ENCODE peak calls at places on chromosomes 13 and 19, in four cellular contexts. T is epithelial cell of esophagus, C is neural crest cell, K is fibroblast of mammary gland. R is an unnamed sample.

GRCh38 chr13:49664606-49665005 is 26.7 kb downstream of the EBPL start:
- DNase-seq in T (no peak), C (no peak), K (no peak), R (no peak)

GRCh38 chr19:10604460-10604980 is 17.4 kb upstream of the AP1M2 start:
- DNase-seq in T (no peak), C (no peak), K (no peak), R (peak; percentile 43)

GRCh38 chr19:1373534-1374249 is 10.0 kb upstream of the NDUFS7 start:
- DNase-seq in T (no peak), C (no peak), K (no peak), R (no peak)

GRCh38 chr19:51887522-51888498 is at the start of gene ZNF577:
- DNase-seq in T (peak; percentile 96), C (peak; percentile 83), K (peak; percentile 93), R (peak; percentile 73)

GRCh38 chr13:60001892-60002291 is 161.8 kb downstream of the DIAPH3 start:
- DNase-seq in T (peak; percentile 73), C (no peak), K (peak; percentile 26), R (no peak)

GRCh38 chr13:111661052-111661451 is 340.6 kb downstream of the TEX29 start:
- DNase-seq in T (no peak), C (no peak), K (no peak), R (no peak)

GRCh38 chr19:18434411-18435184 is 3.3 kb downstream of the ISYNA1 start:
- DNase-seq in T (no peak), C (no peak), K (no peak), R (no peak)

GRCh38 chr13:23552661-23553060 is 17.6 kb upstream of the TNFRSF19 start:
- DNase-seq in T (no peak), C (no peak), K (no peak), R (no peak)

GRCh38 chr13:71912524-71912923 is 45.5 kb upstream of the DACH1 start:
- DNase-seq in T (no peak), C (no peak), K (no peak), R (no peak)

GRCh38 chr19:10111405-10111811 is at the start of gene P2RY11:
- DNase-seq in T (no peak), C (no peak), K (no peak), R (no peak)

GRCh38 chr13:46679369-46680180 is 117.4 kb downstream of the ESD start:
- DNase-seq in T (no peak), C (no peak), K (peak; percentile 89), R (peak; percentile 64)

GRCh38 chr19:19059837-19060611 is 3.8 kb upstream of the SLC25A42 start:
- DNase-seq in T (no peak), C (no peak), K (no peak), R (no peak)

GRCh38 chr13:25827986-25828385 is 223.8 kb downstream of the SHISA2 start:
- DNase-seq in T (no peak), C (no peak), K (no peak), R (no peak)

GRCh38 chr19:46932346-46932745 is 71.5 kb downstream of the ARHGAP35 start:
- DNase-seq in T (peak; percentile 68), C (no peak), K (no peak), R (no peak)

GRCh38 chr19:3554254-3555083 is 2.9 kb downstream of the MFSD12 start:
- DNase-seq in T (no peak), C (no peak), K (no peak), R (no peak)

GRCh38 chr19:3557461-3558248 is at the start of gene MFSD12:
- DNase-seq in T (peak; percentile 96), C (peak; percentile 93), K (peak; percentile 91), R (peak; percentile 97)

GRCh38 chr19:3556423-3556977 is 886 bp downstream of the MFSD12 start:
- DNase-seq in T (no peak), C (no peak), K (no peak), R (no peak)

GRCh38 chr19:3555653-3556422 is 1.5 kb downstream of the MFSD12 start:
- DNase-seq in T (no peak), C (no peak), K (no peak), R (no peak)

GRCh38 chr19:3556978-3557460 is 367 bp downstream of the MFSD12 start:
- DNase-seq in T (peak; percentile 66), C (no peak), K (no peak), R (peak; percentile 71)
- TF ChIP-seq CTCF in T (no peak), C (peak; percentile 18), K (no peak), R (peak; percentile 11)

DNA sequence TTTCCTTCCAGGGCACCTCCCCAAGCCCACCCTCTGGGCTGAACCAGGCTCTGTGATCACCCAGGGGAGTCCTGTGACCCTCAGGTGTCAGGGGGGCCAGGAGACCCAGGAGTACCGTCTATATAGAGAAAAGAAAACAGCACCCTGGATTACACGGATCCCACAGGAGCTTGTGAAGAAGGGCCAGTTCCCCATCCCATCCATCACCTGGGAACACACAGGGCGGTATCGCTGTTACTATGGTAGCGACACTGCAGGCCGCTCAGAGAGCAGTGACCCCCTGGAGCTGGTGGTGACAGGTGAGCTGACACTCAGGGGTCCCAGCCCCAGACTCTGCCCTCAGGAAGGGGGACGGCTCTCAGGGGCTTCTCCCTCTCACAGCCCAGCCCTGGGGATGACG is 1.2 kb downstream of the LILRB1 start:
- DNase-seq in T (no peak), C (no peak), K (no peak), R (no peak)
- TF ChIP-seq CTCF in T (no peak), C (no peak), K (no peak), R (no peak)

GRCh38 chr19:7381073-7381390 is 32.3 kb downstream of the ARHGEF18 start:
- DNase-seq in T (no peak), C (no peak), K (no peak), R (no peak)

GRCh38 chr19:7386308-7386707 is 37.6 kb downstream of the ARHGEF18 start:
- DNase-seq in T (peak; percentile 30), C (no peak), K (no peak), R (no peak)

GRCh38 chr19:7383284-7383683 is 34.5 kb downstream of the ARHGEF18 start:
- DNase-seq in T (no peak), C (no peak), K (no peak), R (no peak)

GRCh38 chr19:7385062-7385461 is 36.3 kb downstream of the ARHGEF18 start:
- DNase-seq in T (no peak), C (no peak), K (no peak), R (no peak)

DNA sequence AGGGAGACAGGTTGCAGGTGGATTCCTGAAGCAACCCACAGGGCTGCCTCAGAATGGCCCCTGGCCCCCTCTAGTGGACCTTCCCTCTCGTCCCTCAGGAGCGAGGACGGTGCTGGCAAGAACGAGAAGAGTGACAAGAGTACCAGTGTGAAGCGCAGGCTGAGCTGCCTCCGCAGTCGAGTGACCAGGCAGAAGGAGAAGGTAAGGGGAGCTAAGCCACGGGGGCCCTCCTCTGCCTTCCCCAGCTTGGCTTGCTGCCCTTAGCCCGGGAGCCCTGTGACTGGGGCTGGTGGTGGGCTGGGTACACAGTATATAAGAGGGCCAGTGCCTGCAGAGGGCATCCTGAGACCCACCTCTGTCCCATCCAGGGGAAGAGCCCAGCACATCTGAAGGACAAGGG is 34.0 kb downstream of the ARHGEF18 start:
- DNase-seq in T (no peak), C (no peak), K (no peak), R (no peak)
- TF ChIP-seq CTCF in T (no peak), C (no peak), K (no peak), R (no peak)

GRCh38 chr19:12657966-12658365 is 8.6 kb downstream of the MAN2B1 start:
- DNase-seq in T (no peak), C (no peak), K (no peak), R (no peak)
- TF ChIP-seq CTCF in T (no peak), C (no peak), K (no peak), R (no peak)

GRCh38 chr19:4567584-4568071 is 8.1 kb upstream of the SEMA6B start:
- DNase-seq in T (peak; percentile 56), C (peak; percentile 90), K (peak; percentile 60), R (peak; percentile 58)
- TF ChIP-seq CTCF in T (peak; percentile 89), C (peak; percentile 71), K (peak; percentile 82), R (peak; percentile 63)

GRCh38 chr19:12137541-12137940 is 2.6 kb downstream of the ZNF20 start:
- DNase-seq in T (no peak), C (no peak), K (peak; percentile 16), R (no peak)
- TF ChIP-seq CTCF in T (no peak), C (no peak), K (peak; percentile 12), R (no peak)

R was measured in natural killer cell.